ENCODE peak calls at places on chromosomes 4 and X, in five cellular contexts. U is heart right ventricle, Z is ecto neural progenitor cell, Y is lower leg skin, A is AG09319. J is an unnamed sample.

GRCh38 chr4:38891051-38891738 is 23.6 kb downstream of the FAM114A1 start:
- DNase-seq in Z (no peak), A (no peak), Y (no peak), U (no peak), J (no peak)

GRCh38 chr4:55157559-55158277 is 32.3 kb upstream of the KDR start:
- DNase-seq in U (no peak), Y (no peak), A (no peak), Z (peak), J (no peak)

GRCh38 chrX:3165808-3166207 is 124.5 kb downstream of the ARSF start:
- DNase-seq in Y (no peak), Z (no peak), U (no peak), A (no peak), J (no peak)

GRCh38 chr4:6988016-6988715 is 55.0 kb upstream of the TADA2B start:
- DNase-seq in U (no peak), Y (no peak), Z (no peak), A (no peak), J (no peak)

GRCh38 chr4:79081973-79082372 is 142.7 kb upstream of the PAQR3 start:
- DNase-seq in Y (no peak), U (no peak), Z (no peak), A (no peak), J (no peak)

GRCh38 chr4:51842167-51842553 is 793 bp upstream of the DCUN1D4 start:
- DNase-seq in A (no peak), Y (peak), U (peak), Z (peak), J (no peak)

GRCh38 chr4:105352826-105353225 is 121.0 kb downstream of the PPA2 start:
- DNase-seq in A (no peak), U (no peak), Y (no peak), Z (no peak), J (no peak)

GRCh38 chr4:180532691-180533090 is 1710.5 kb upstream of the TENM3 start:
- DNase-seq in A (no peak), U (no peak), Y (no peak), Z (no peak), J (no peak)

GRCh38 chr4:152590179-152591031 is 54.5 kb upstream of the FBXW7 start:
- DNase-seq in Y (no peak), Z (no peak), A (peak), U (no peak), J (no peak)